ENCODE peak calls at places on chromosomes 3 and 15, in eight cellular contexts. One of them, this sample, is unnamed.
A peak's percentile ranks its signal among the peaks of the same experiment; 100 is the strongest.

GRCh38 chr3:67292356-67293225 is 294.5 kb downstream of the KBTBD8 start:
- DNase-seq in IMR-90: no peak
- DNase-seq in T-cell: no peak
- DNase-seq in NCI-H1105: no peak
- DNase-seq in head of caudate nucleus: no peak
- DNase-seq in H9: no peak
- DNase-seq in ELF-1: no peak
- DNase-seq in HT1080: no peak
- DNase-seq in this sample: no peak

GRCh38 chr3:64600246-64600645 is 87.6 kb downstream of the ADAMTS9 start:
- DNase-seq in IMR-90: no peak
- DNase-seq in T-cell: no peak
- DNase-seq in NCI-H1105: no peak
- DNase-seq in head of caudate nucleus: no peak
- DNase-seq in H9: no peak
- DNase-seq in ELF-1: no peak
- DNase-seq in HT1080: no peak
- DNase-seq in this sample: no peak

GRCh38 chr3:132637590-132637989 is 22.0 kb downstream of the ACAD11 start:
- DNase-seq in IMR-90: peak; percentile 49
- DNase-seq in T-cell: no peak
- DNase-seq in NCI-H1105: no peak
- DNase-seq in head of caudate nucleus: no peak
- DNase-seq in H9: no peak
- DNase-seq in ELF-1: no peak
- DNase-seq in HT1080: no peak
- DNase-seq in this sample: no peak

GRCh38 chr3:29773481-29773880 is 492.6 kb downstream of the RBMS3 start:
- DNase-seq in IMR-90: no peak
- DNase-seq in T-cell: no peak
- DNase-seq in NCI-H1105: no peak
- DNase-seq in head of caudate nucleus: no peak
- DNase-seq in H9: no peak
- DNase-seq in ELF-1: peak; percentile 36
- DNase-seq in HT1080: no peak
- DNase-seq in this sample: no peak

GRCh38 chr3:72054976-72055375 is 270.0 kb upstream of the PROK2 start:
- DNase-seq in IMR-90: no peak
- DNase-seq in T-cell: no peak
- DNase-seq in NCI-H1105: no peak
- DNase-seq in head of caudate nucleus: no peak
- DNase-seq in H9: no peak
- DNase-seq in ELF-1: no peak
- DNase-seq in HT1080: no peak
- DNase-seq in this sample: no peak

GRCh38 chr15:40249477-40250303 is 10.8 kb downstream of the PAK6 start:
- DNase-seq in IMR-90: peak; percentile 37
- DNase-seq in T-cell: no peak
- DNase-seq in NCI-H1105: no peak
- DNase-seq in head of caudate nucleus: no peak
- DNase-seq in H9: no peak
- DNase-seq in ELF-1: no peak
- DNase-seq in HT1080: peak; percentile 48
- DNase-seq in this sample: peak; percentile 72

GRCh38 chr3:49313902-49314676 is 25.8 kb downstream of the USP4 start:
- DNase-seq in IMR-90: peak; percentile 60
- DNase-seq in T-cell: no peak
- DNase-seq in NCI-H1105: no peak
- DNase-seq in head of caudate nucleus: no peak
- DNase-seq in H9: no peak
- DNase-seq in ELF-1: no peak
- DNase-seq in HT1080: no peak
- DNase-seq in this sample: no peak

GRCh38 chr3:189186093-189186492 is 14.3 kb downstream of the TPRG1 start:
- DNase-seq in IMR-90: peak; percentile 15
- DNase-seq in T-cell: no peak
- DNase-seq in NCI-H1105: no peak
- DNase-seq in head of caudate nucleus: no peak
- DNase-seq in H9: no peak
- DNase-seq in ELF-1: no peak
- DNase-seq in HT1080: no peak
- DNase-seq in this sample: no peak

GRCh38 chr15:75648156-75649000 is 666 bp downstream of the SNX33 start:
- DNase-seq in IMR-90: no peak
- DNase-seq in T-cell: no peak
- DNase-seq in NCI-H1105: no peak
- DNase-seq in head of caudate nucleus: no peak
- DNase-seq in H9: peak; percentile 69
- DNase-seq in ELF-1: no peak
- DNase-seq in HT1080: no peak
- DNase-seq in this sample: no peak

GRCh38 chr3:126911162-126912026 is 71.5 kb upstream of the PLXNA1 start:
- DNase-seq in IMR-90: peak; percentile 90
- DNase-seq in T-cell: peak; percentile 15
- DNase-seq in NCI-H1105: no peak
- DNase-seq in head of caudate nucleus: no peak
- DNase-seq in H9: peak; percentile 50
- DNase-seq in ELF-1: peak; percentile 65
- DNase-seq in HT1080: peak; percentile 100
- DNase-seq in this sample: peak; percentile 95

GRCh38 chr3:122928396-122929187 is 99.0 kb downstream of the SEMA5B start:
- DNase-seq in IMR-90: no peak
- DNase-seq in T-cell: no peak
- DNase-seq in NCI-H1105: no peak
- DNase-seq in head of caudate nucleus: no peak
- DNase-seq in H9: no peak
- DNase-seq in ELF-1: no peak
- DNase-seq in HT1080: no peak
- DNase-seq in this sample: no peak

GRCh38 chr15:75929799-75930565 is 26.3 kb downstream of the FBXO22 start:
- DNase-seq in IMR-90: no peak
- DNase-seq in T-cell: no peak
- DNase-seq in NCI-H1105: peak; percentile 34
- DNase-seq in head of caudate nucleus: no peak
- DNase-seq in H9: no peak
- DNase-seq in ELF-1: no peak
- DNase-seq in HT1080: no peak
- DNase-seq in this sample: no peak

GRCh38 chr3:49119439-49119838 is 1.2 kb downstream of the USP19 start:
- DNase-seq in IMR-90: peak; percentile 7
- DNase-seq in T-cell: no peak
- DNase-seq in NCI-H1105: no peak
- DNase-seq in head of caudate nucleus: no peak
- DNase-seq in H9: no peak
- DNase-seq in ELF-1: no peak
- DNase-seq in HT1080: peak; percentile 48
- DNase-seq in this sample: no peak

GRCh38 chr3:42749753-42750231 is 23.3 kb downstream of the CCDC13 start:
- DNase-seq in IMR-90: no peak
- DNase-seq in T-cell: no peak
- DNase-seq in NCI-H1105: no peak
- DNase-seq in head of caudate nucleus: peak; percentile 55
- DNase-seq in H9: peak; percentile 68
- DNase-seq in ELF-1: peak; percentile 94
- DNase-seq in HT1080: peak; percentile 14
- DNase-seq in this sample: peak; percentile 17

GRCh38 chr3:182829761-182830405 is 36.6 kb downstream of the ATP11B start:
- DNase-seq in IMR-90: no peak
- DNase-seq in T-cell: no peak
- DNase-seq in NCI-H1105: no peak
- DNase-seq in head of caudate nucleus: no peak
- DNase-seq in H9: no peak
- DNase-seq in ELF-1: no peak
- DNase-seq in HT1080: no peak
- DNase-seq in this sample: no peak

GRCh38 chr3:68249265-68249664 is 594.9 kb upstream of the SUCLG2 start:
- DNase-seq in IMR-90: no peak
- DNase-seq in T-cell: no peak
- DNase-seq in NCI-H1105: no peak
- DNase-seq in head of caudate nucleus: no peak
- DNase-seq in H9: no peak
- DNase-seq in ELF-1: no peak
- DNase-seq in HT1080: no peak
- DNase-seq in this sample: no peak

GRCh38 chr3:39385456-39386098 is 2.4 kb downstream of the SLC25A38 start:
- DNase-seq in IMR-90: no peak
- DNase-seq in T-cell: no peak
- DNase-seq in NCI-H1105: no peak
- DNase-seq in head of caudate nucleus: no peak
- DNase-seq in H9: no peak
- DNase-seq in ELF-1: peak; percentile 60
- DNase-seq in HT1080: peak; percentile 12
- DNase-seq in this sample: no peak

GRCh38 chr15:74307827-74308642 is 59.4 kb downstream of the CYP11A1 start:
- DNase-seq in IMR-90: peak; percentile 52
- DNase-seq in T-cell: no peak
- DNase-seq in NCI-H1105: peak; percentile 57
- DNase-seq in head of caudate nucleus: peak; percentile 53
- DNase-seq in H9: peak; percentile 67
- DNase-seq in ELF-1: peak; percentile 63
- DNase-seq in HT1080: peak; percentile 37
- DNase-seq in this sample: no peak

GRCh38 chr15:91032919-91033803 is 10.8 kb upstream of the VPS33B start:
- DNase-seq in IMR-90: no peak
- DNase-seq in T-cell: peak; percentile 31
- DNase-seq in NCI-H1105: peak; percentile 57
- DNase-seq in head of caudate nucleus: no peak
- DNase-seq in H9: peak; percentile 97
- DNase-seq in ELF-1: peak; percentile 90
- DNase-seq in HT1080: peak; percentile 18
- DNase-seq in this sample: no peak

GRCh38 chr3:59046839-59047238 is 3.0 kb downstream of the CFAP20DC start:
- DNase-seq in IMR-90: no peak
- DNase-seq in T-cell: no peak
- DNase-seq in NCI-H1105: no peak
- DNase-seq in head of caudate nucleus: no peak
- DNase-seq in H9: no peak
- DNase-seq in ELF-1: no peak
- DNase-seq in HT1080: no peak
- DNase-seq in this sample: no peak

GRCh38 chr3:113695818-113696645 is at the start of gene USF3:
- DNase-seq in IMR-90: peak; percentile 44
- DNase-seq in T-cell: peak; percentile 66
- DNase-seq in NCI-H1105: peak; percentile 61
- DNase-seq in head of caudate nucleus: peak; percentile 73
- DNase-seq in H9: peak; percentile 75
- DNase-seq in ELF-1: peak; percentile 70
- DNase-seq in HT1080: peak; percentile 65
- DNase-seq in this sample: peak; percentile 61

GRCh38 chr3:114439279-114439678 is 145.5 kb downstream of the TIGIT start:
- DNase-seq in IMR-90: peak; percentile 85
- DNase-seq in T-cell: no peak
- DNase-seq in NCI-H1105: no peak
- DNase-seq in head of caudate nucleus: no peak
- DNase-seq in H9: no peak
- DNase-seq in ELF-1: no peak
- DNase-seq in HT1080: no peak
- DNase-seq in this sample: no peak

GRCh38 chr3:124893526-124893925 is 6.4 kb upstream of the ITGB5 start:
- DNase-seq in IMR-90: no peak
- DNase-seq in T-cell: no peak
- DNase-seq in NCI-H1105: no peak
- DNase-seq in head of caudate nucleus: no peak
- DNase-seq in H9: no peak
- DNase-seq in ELF-1: no peak
- DNase-seq in HT1080: no peak
- DNase-seq in this sample: no peak

GRCh38 chr3:111610612-111611054 is 15.5 kb upstream of the ZBED2 start:
- DNase-seq in IMR-90: no peak
- DNase-seq in T-cell: no peak
- DNase-seq in NCI-H1105: peak; percentile 12
- DNase-seq in head of caudate nucleus: no peak
- DNase-seq in H9: no peak
- DNase-seq in ELF-1: no peak
- DNase-seq in HT1080: peak; percentile 27
- DNase-seq in this sample: peak; percentile 85

GRCh38 chr3:23055733-23056376 is 147.3 kb upstream of the UBE2E2 start:
- DNase-seq in IMR-90: peak; percentile 76
- DNase-seq in T-cell: no peak
- DNase-seq in NCI-H1105: no peak
- DNase-seq in head of caudate nucleus: no peak
- DNase-seq in H9: no peak
- DNase-seq in ELF-1: no peak
- DNase-seq in HT1080: peak; percentile 81
- DNase-seq in this sample: no peak

GRCh38 chr3:129592362-129593150 is 13.9 kb downstream of the PLXND1 start:
- DNase-seq in IMR-90: no peak
- DNase-seq in T-cell: no peak
- DNase-seq in NCI-H1105: no peak
- DNase-seq in head of caudate nucleus: peak; percentile 46
- DNase-seq in H9: peak; percentile 68
- DNase-seq in ELF-1: peak; percentile 51
- DNase-seq in HT1080: no peak
- DNase-seq in this sample: no peak

GRCh38 chr15:56886878-56887781 is 31.3 kb upstream of the TCF12 start:
- DNase-seq in IMR-90: peak; percentile 95
- DNase-seq in T-cell: peak; percentile 66
- DNase-seq in NCI-H1105: peak; percentile 86
- DNase-seq in head of caudate nucleus: peak; percentile 93
- DNase-seq in H9: peak; percentile 93
- DNase-seq in ELF-1: peak; percentile 97
- DNase-seq in HT1080: peak; percentile 97
- DNase-seq in this sample: peak; percentile 96

GRCh38 chr3:50347187-50347813 is 1.8 kb upstream of the ZMYND10 start:
- DNase-seq in IMR-90: peak; percentile 71
- DNase-seq in T-cell: peak; percentile 47
- DNase-seq in NCI-H1105: peak; percentile 49
- DNase-seq in head of caudate nucleus: peak; percentile 65
- DNase-seq in H9: peak; percentile 60
- DNase-seq in ELF-1: peak; percentile 66
- DNase-seq in HT1080: peak; percentile 82
- DNase-seq in this sample: no peak

GRCh38 chr3:43445820-43446219 is 159.5 kb downstream of the SNRK start:
- DNase-seq in IMR-90: no peak
- DNase-seq in T-cell: no peak
- DNase-seq in NCI-H1105: no peak
- DNase-seq in head of caudate nucleus: no peak
- DNase-seq in H9: no peak
- DNase-seq in ELF-1: no peak
- DNase-seq in HT1080: no peak
- DNase-seq in this sample: no peak

GRCh38 chr3:98545940-98546339 is 14.2 kb downstream of the GPR15 start:
- DNase-seq in IMR-90: no peak
- DNase-seq in T-cell: no peak
- DNase-seq in NCI-H1105: no peak
- DNase-seq in head of caudate nucleus: no peak
- DNase-seq in H9: no peak
- DNase-seq in ELF-1: no peak
- DNase-seq in HT1080: no peak
- DNase-seq in this sample: no peak

GRCh38 chr3:31102196-31102879 is 207.9 kb upstream of the GADL1 start:
- DNase-seq in IMR-90: no peak
- DNase-seq in T-cell: no peak
- DNase-seq in NCI-H1105: no peak
- DNase-seq in head of caudate nucleus: no peak
- DNase-seq in H9: no peak
- DNase-seq in ELF-1: no peak
- DNase-seq in HT1080: no peak
- DNase-seq in this sample: no peak

GRCh38 chr15:65423977-65424679 is 1.4 kb upstream of the IGDCC4 start:
- DNase-seq in IMR-90: peak; percentile 51
- DNase-seq in T-cell: no peak
- DNase-seq in NCI-H1105: no peak
- DNase-seq in head of caudate nucleus: no peak
- DNase-seq in H9: no peak
- DNase-seq in ELF-1: no peak
- DNase-seq in HT1080: peak; percentile 45
- DNase-seq in this sample: peak; percentile 23

GRCh38 chr3:34683851-34684250 is 885.4 kb downstream of the PDCD6IP start:
- DNase-seq in IMR-90: peak; percentile 11
- DNase-seq in T-cell: no peak
- DNase-seq in NCI-H1105: no peak
- DNase-seq in head of caudate nucleus: peak; percentile 52
- DNase-seq in H9: peak; percentile 65
- DNase-seq in ELF-1: peak; percentile 78
- DNase-seq in HT1080: peak; percentile 47
- DNase-seq in this sample: no peak

GRCh38 chr3:100029052-100029451 is 85.2 kb downstream of the FILIP1L start:
- DNase-seq in IMR-90: no peak
- DNase-seq in T-cell: no peak
- DNase-seq in NCI-H1105: no peak
- DNase-seq in head of caudate nucleus: no peak
- DNase-seq in H9: no peak
- DNase-seq in ELF-1: no peak
- DNase-seq in HT1080: no peak
- DNase-seq in this sample: no peak

This sample was measured in RWPE2.